ENCODE peak calls at places on chromosomes 3 and 15, in six cellular contexts. One of them, this sample, is unnamed.

GRCh38 chr3:169085827-169086226 is 577.7 kb downstream of the MECOM start:
- DNase-seq in GM12891: no peak
- DNase-seq in HepG2: no peak
- DNase-seq in GM12878: no peak
- DNase-seq in K562: no peak
- DNase-seq in H1: no peak
- DNase-seq in this sample: no peak

GRCh38 chr15:90592144-90592887 is 62.6 kb downstream of the CRTC3 start:
- DNase-seq in GM12891: no peak
- DNase-seq in HepG2: peak; percentile 7
- DNase-seq in GM12878: no peak
- DNase-seq in K562: no peak
- DNase-seq in H1: no peak
- DNase-seq in this sample: no peak

GRCh38 chr15:58369261-58369699 is 62.5 kb upstream of the LIPC start:
- DNase-seq in GM12891: no peak
- DNase-seq in HepG2: peak; percentile 30
- DNase-seq in GM12878: no peak
- DNase-seq in K562: no peak
- DNase-seq in H1: no peak
- DNase-seq in this sample: no peak

GRCh38 chr3:11211531-11212300 is 57.4 kb downstream of the HRH1 start:
- DNase-seq in GM12891: no peak
- DNase-seq in HepG2: no peak
- DNase-seq in GM12878: no peak
- DNase-seq in K562: no peak
- DNase-seq in H1: no peak
- DNase-seq in this sample: no peak

GRCh38 chr3:126945171-126945721 is 37.7 kb upstream of the PLXNA1 start:
- DNase-seq in GM12891: no peak
- DNase-seq in HepG2: no peak
- DNase-seq in GM12878: no peak
- DNase-seq in K562: peak; percentile 58
- DNase-seq in H1: no peak
- DNase-seq in this sample: no peak

GRCh38 chr15:29100486-29101000 is 169.1 kb downstream of the NSMCE3 start:
- DNase-seq in GM12891: no peak
- DNase-seq in HepG2: no peak
- DNase-seq in GM12878: no peak
- DNase-seq in K562: no peak
- DNase-seq in H1: no peak
- DNase-seq in this sample: no peak

GRCh38 chr3:31188112-31188511 is 293.7 kb upstream of the GADL1 start:
- DNase-seq in GM12891: no peak
- DNase-seq in HepG2: no peak
- DNase-seq in GM12878: no peak
- DNase-seq in K562: no peak
- DNase-seq in H1: no peak
- DNase-seq in this sample: no peak

GRCh38 chr3:158801200-158801599 is 654 bp upstream of the MFSD1 start:
- DNase-seq in GM12891: no peak
- DNase-seq in HepG2: no peak
- DNase-seq in GM12878: no peak
- DNase-seq in K562: no peak
- DNase-seq in H1: no peak
- DNase-seq in this sample: no peak

GRCh38 chr15:66740802-66741201 is 38.8 kb downstream of the SMAD6 start:
- DNase-seq in GM12891: no peak
- DNase-seq in HepG2: no peak
- DNase-seq in GM12878: no peak
- DNase-seq in K562: no peak
- DNase-seq in H1: no peak
- DNase-seq in this sample: no peak

GRCh38 chr3:58679451-58679850 is 12.9 kb upstream of the FAM3D start:
- DNase-seq in GM12891: no peak
- DNase-seq in HepG2: no peak
- DNase-seq in GM12878: no peak
- DNase-seq in K562: no peak
- DNase-seq in H1: no peak
- DNase-seq in this sample: no peak

GRCh38 chr3:72347819-72348319 is 500.4 kb downstream of the SHQ1 start:
- DNase-seq in GM12891: no peak
- DNase-seq in HepG2: no peak
- DNase-seq in GM12878: peak; percentile 50
- DNase-seq in K562: no peak
- DNase-seq in H1: no peak
- DNase-seq in this sample: peak; percentile 45

GRCh38 chr3:49566312-49566711 is 12.0 kb downstream of the BSN start:
- DNase-seq in GM12891: no peak
- DNase-seq in HepG2: no peak
- DNase-seq in GM12878: no peak
- DNase-seq in K562: peak; percentile 23
- DNase-seq in H1: no peak
- DNase-seq in this sample: no peak

GRCh38 chr3:32401541-32402052 is 9.9 kb downstream of the CMTM7 start:
- DNase-seq in GM12891: peak; percentile 37
- DNase-seq in HepG2: peak; percentile 46
- DNase-seq in GM12878: no peak
- DNase-seq in K562: no peak
- DNase-seq in H1: no peak
- DNase-seq in this sample: peak; percentile 42

GRCh38 chr3:33798113-33798417 is 365 bp upstream of the PDCD6IP start:
- DNase-seq in GM12891: no peak
- DNase-seq in HepG2: no peak
- DNase-seq in GM12878: no peak
- DNase-seq in K562: no peak
- DNase-seq in H1: no peak
- DNase-seq in this sample: no peak

GRCh38 chr15:25177955-25178801 is 223.4 kb downstream of the SNRPN start:
- DNase-seq in GM12891: peak; percentile 5
- DNase-seq in HepG2: no peak
- DNase-seq in GM12878: no peak
- DNase-seq in K562: no peak
- DNase-seq in H1: no peak
- DNase-seq in this sample: peak; percentile 8

GRCh38 chr15:67373266-67373665 is 118.7 kb downstream of the IQCH start:
- DNase-seq in GM12891: no peak
- DNase-seq in HepG2: no peak
- DNase-seq in GM12878: no peak
- DNase-seq in K562: no peak
- DNase-seq in H1: no peak
- DNase-seq in this sample: no peak

GRCh38 chr3:106281231-106281630 is 412.4 kb upstream of the CBLB start:
- DNase-seq in GM12891: no peak
- DNase-seq in HepG2: no peak
- DNase-seq in GM12878: no peak
- DNase-seq in K562: no peak
- DNase-seq in H1: no peak
- DNase-seq in this sample: no peak

GRCh38 chr15:74242296-74242929 is 6.3 kb downstream of the CCDC33 start:
- DNase-seq in GM12891: no peak
- DNase-seq in HepG2: peak; percentile 6
- DNase-seq in GM12878: no peak
- DNase-seq in K562: peak; percentile 22
- DNase-seq in H1: no peak
- DNase-seq in this sample: no peak
- TF ChIP-seq POLR2AphosphoS5 in GM12891: no peak
- TF ChIP-seq POLR2AphosphoS5 in HepG2: no peak
- TF ChIP-seq POLR2AphosphoS5 in GM12878: no peak
- TF ChIP-seq POLR2AphosphoS5 in K562: no peak
- TF ChIP-seq POLR2AphosphoS5 in H1: no peak
- TF ChIP-seq POLR2AphosphoS5 in this sample: no peak

GRCh38 chr3:130609580-130609979 is 92.6 kb downstream of the COL6A6 start:
- DNase-seq in GM12891: no peak
- DNase-seq in HepG2: no peak
- DNase-seq in GM12878: no peak
- DNase-seq in K562: no peak
- DNase-seq in H1: no peak
- DNase-seq in this sample: no peak

GRCh38 chr3:130604806-130605205 is 87.8 kb downstream of the COL6A6 start:
- DNase-seq in GM12891: no peak
- DNase-seq in HepG2: no peak
- DNase-seq in GM12878: no peak
- DNase-seq in K562: no peak
- DNase-seq in H1: no peak
- DNase-seq in this sample: no peak

GRCh38 chr3:130607553-130608154 is 90.7 kb downstream of the COL6A6 start:
- DNase-seq in GM12891: no peak
- DNase-seq in HepG2: no peak
- DNase-seq in GM12878: no peak
- DNase-seq in K562: no peak
- DNase-seq in H1: no peak
- DNase-seq in this sample: no peak

DNA sequence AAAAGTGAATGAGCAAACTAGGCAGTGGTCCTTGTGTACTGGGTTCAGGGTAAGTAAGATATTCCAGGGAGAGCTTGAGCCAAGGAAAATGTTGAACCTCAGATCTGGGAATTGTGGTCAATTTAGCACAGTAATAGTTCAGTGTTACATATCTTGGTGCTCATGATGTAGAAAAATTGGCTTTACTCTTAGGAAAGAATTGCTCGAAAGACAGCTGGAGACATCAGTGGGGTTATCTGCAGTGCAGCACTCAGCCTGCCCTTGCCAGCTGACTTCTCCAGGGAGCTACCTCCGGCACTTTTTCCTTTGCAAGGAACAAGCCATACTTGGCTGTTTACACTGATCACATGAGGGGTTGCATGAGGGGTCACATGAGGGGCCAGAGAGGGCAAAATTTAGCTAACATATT is 92.2 kb downstream of the COL6A6 start:
- DNase-seq in GM12891: no peak
- DNase-seq in HepG2: no peak
- DNase-seq in GM12878: no peak
- DNase-seq in K562: no peak
- DNase-seq in H1: no peak
- DNase-seq in this sample: no peak
- TF ChIP-seq TAF1 in GM12891: no peak
- TF ChIP-seq TAF1 in HepG2: no peak
- TF ChIP-seq TAF1 in GM12878: no peak
- TF ChIP-seq TAF1 in K562: no peak
- TF ChIP-seq TAF1 in H1: no peak
- TF ChIP-seq TAF1 in this sample: no peak

GRCh38 chr15:98861188-98861587 is 146.4 kb downstream of the PGPEP1L start:
- DNase-seq in GM12891: no peak
- DNase-seq in HepG2: no peak
- DNase-seq in GM12878: no peak
- DNase-seq in K562: no peak
- DNase-seq in H1: no peak
- DNase-seq in this sample: no peak

GRCh38 chr15:98866503-98866902 is 141.1 kb downstream of the PGPEP1L start:
- DNase-seq in GM12891: no peak
- DNase-seq in HepG2: no peak
- DNase-seq in GM12878: no peak
- DNase-seq in K562: no peak
- DNase-seq in H1: no peak
- DNase-seq in this sample: no peak

GRCh38 chr15:98863983-98864382 is 143.6 kb downstream of the PGPEP1L start:
- DNase-seq in GM12891: no peak
- DNase-seq in HepG2: no peak
- DNase-seq in GM12878: no peak
- DNase-seq in K562: no peak
- DNase-seq in H1: no peak
- DNase-seq in this sample: no peak

GRCh38 chr15:98868564-98868963 is 139.0 kb downstream of the PGPEP1L start:
- DNase-seq in GM12891: no peak
- DNase-seq in HepG2: no peak
- DNase-seq in GM12878: no peak
- DNase-seq in K562: no peak
- DNase-seq in H1: no peak
- DNase-seq in this sample: no peak

DNA sequence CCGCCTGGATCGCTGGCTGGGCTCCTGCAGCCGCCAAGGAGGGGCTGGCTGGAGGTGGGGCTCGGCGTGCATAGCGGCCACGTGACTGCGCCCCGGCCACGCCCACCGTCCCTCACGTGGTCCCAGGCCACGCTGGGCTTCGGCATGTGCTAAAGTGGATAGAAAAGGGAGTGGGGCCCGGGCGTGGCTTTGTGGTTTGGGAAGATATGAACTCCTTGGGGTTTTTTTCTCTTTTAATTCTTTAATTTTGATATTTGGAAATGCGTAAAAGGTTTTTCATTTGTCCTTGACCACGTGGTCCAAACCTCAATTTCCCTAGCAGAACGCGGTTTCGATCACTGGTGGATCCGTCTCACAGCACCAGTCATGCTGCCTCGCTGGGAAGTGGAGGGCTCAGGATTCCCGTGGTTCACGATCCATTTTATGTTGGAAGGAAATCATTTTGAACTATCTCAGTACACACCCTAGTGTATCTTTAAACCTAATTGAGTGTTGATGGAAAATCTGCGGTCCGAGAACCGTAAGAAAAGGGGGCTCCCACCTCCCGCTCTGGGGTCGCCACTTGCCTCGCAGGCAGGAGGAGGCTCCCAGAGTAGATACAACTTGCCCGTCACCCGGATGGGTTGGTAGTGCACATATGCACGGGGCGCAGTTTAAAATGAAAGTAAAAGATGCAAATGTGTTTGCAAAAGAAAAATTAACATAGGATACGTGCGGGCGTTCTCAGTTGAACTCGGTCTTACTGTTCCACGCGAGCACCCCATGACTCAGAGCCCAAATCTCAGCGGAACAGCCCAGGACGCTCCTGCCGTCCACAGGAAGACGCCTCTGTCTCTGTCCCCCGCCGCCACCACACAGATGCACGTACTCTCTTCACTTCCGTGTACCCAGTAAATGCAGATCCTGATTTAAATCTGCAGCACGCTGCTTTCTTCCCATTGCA is 141.9 kb downstream of the PGPEP1L start:
- DNase-seq in GM12891: peak; percentile 39
- DNase-seq in HepG2: peak; percentile 28
- DNase-seq in GM12878: no peak
- DNase-seq in K562: peak; percentile 71
- DNase-seq in H1: no peak
- DNase-seq in this sample: peak; percentile 38
- TF ChIP-seq POLR2A in GM12891: peak; percentile 54
- TF ChIP-seq POLR2A in HepG2: no peak
- TF ChIP-seq POLR2A in GM12878: no peak
- TF ChIP-seq POLR2A in K562: no peak
- TF ChIP-seq POLR2A in H1: no peak
- TF ChIP-seq POLR2A in this sample: peak; percentile 60

DNA sequence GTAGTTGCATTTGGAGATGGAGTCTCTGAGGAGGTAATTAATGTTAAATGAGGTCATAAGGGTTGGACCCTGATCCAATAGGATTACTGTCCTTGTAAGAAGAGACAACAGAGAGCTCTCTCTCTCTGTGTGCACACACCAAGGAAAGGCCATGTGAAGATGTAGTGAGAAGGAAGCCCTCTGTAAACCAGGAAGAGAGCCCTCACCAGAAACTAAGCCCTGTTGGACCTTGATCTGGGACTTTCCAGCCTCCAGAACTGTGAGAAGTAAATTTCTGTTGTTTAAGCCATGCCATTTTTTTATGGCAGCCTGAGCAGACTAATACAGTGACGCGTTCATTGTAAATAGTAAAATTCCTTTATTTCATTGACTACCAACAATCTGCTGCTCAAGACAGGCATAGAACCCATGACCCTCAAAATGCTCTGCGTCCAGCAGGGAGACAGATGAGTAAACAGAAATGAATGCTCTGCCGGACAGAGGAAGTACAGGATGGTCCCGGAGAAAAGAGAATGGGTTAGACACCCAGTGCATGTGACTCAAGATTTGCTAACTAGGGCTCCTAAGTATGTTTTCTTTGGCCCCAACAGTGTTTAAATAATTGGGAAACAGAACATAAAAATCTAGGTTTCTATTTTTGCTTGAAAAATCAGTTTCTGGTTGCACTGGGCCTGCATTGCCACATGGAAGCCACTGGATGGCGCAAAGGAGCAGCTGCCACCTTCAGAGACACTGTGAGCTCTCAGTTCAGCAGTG is 37.9 kb upstream of the TNFAIP8L3 start:
- DNase-seq in GM12891: no peak
- DNase-seq in HepG2: peak; percentile 28
- DNase-seq in GM12878: no peak
- DNase-seq in K562: peak; percentile 56
- DNase-seq in H1: no peak
- DNase-seq in this sample: no peak
- TF ChIP-seq POLR2AphosphoS5 in GM12891: no peak
- TF ChIP-seq POLR2AphosphoS5 in HepG2: no peak
- TF ChIP-seq POLR2AphosphoS5 in GM12878: no peak
- TF ChIP-seq POLR2AphosphoS5 in K562: no peak
- TF ChIP-seq POLR2AphosphoS5 in H1: no peak
- TF ChIP-seq POLR2AphosphoS5 in this sample: no peak

This sample was measured in GM12892.